ENCODE peak calls at places on chromosomes 3 and 15, in eight cellular contexts. W, N, U, C, M, Y, B and F are unnamed samples.

GRCh38 chr3:51691021-51691420 is 15.8 kb upstream of the GRM2 start:
- DNase-seq in W (no peak), N (no peak), U (no peak), C (no peak), M (no peak), Y (no peak), B (no peak), F (no peak)

GRCh38 chr3:34207826-34208225 is 409.4 kb downstream of the PDCD6IP start:
- DNase-seq in W (no peak), N (no peak), U (no peak), C (no peak), M (no peak), Y (no peak), B (no peak), F (no peak)

GRCh38 chr3:170869645-170870593 is at the start of gene RPL22L1:
- DNase-seq in W (peak), N (peak), U (peak), C (peak), M (peak), Y (peak), B (no peak), F (no peak)

GRCh38 chr3:181851063-181851462 is 139.3 kb downstream of the SOX2 start:
- DNase-seq in W (no peak), N (no peak), U (no peak), C (no peak), M (no peak), Y (no peak), B (no peak), F (no peak)

GRCh38 chr3:172289583-172289982 is 158.7 kb downstream of the GHSR start:
- DNase-seq in W (no peak), N (no peak), U (no peak), C (no peak), M (peak), Y (no peak), B (no peak), F (no peak)

GRCh38 chr3:156617781-156618180 is 56.6 kb upstream of the TIPARP start:
- DNase-seq in W (no peak), N (no peak), U (no peak), C (no peak), M (no peak), Y (no peak), B (no peak), F (no peak)

GRCh38 chr15:51576911-51577500 is 45.6 kb downstream of the DMXL2 start:
- DNase-seq in W (no peak), N (no peak), U (peak), C (no peak), M (no peak), Y (no peak), B (no peak), F (no peak)

GRCh38 chr3:32972482-32973146 is 21.2 kb downstream of the CCR4 start:
- DNase-seq in W (no peak), N (no peak), U (no peak), C (no peak), M (no peak), Y (no peak), B (no peak), F (no peak)

GRCh38 chr3:162166543-162166942 is 669.9 kb downstream of the OTOL1 start:
- DNase-seq in W (no peak), N (no peak), U (peak), C (no peak), M (no peak), Y (no peak), B (no peak), F (no peak)

GRCh38 chr15:73004462-73004861 is 47.8 kb upstream of the NEO1 start:
- DNase-seq in W (no peak), N (no peak), U (no peak), C (no peak), M (no peak), Y (no peak), B (no peak), F (no peak)

GRCh38 chr3:159795050-159795449 is 193.6 kb upstream of the IL12A start:
- DNase-seq in W (no peak), N (no peak), U (no peak), C (no peak), M (no peak), Y (no peak), B (no peak), F (no peak)

GRCh38 chr3:28575100-28575747 is 226.6 kb upstream of the AZI2 start:
- DNase-seq in W (peak), N (no peak), U (no peak), C (peak), M (peak), Y (no peak), B (peak), F (no peak)

GRCh38 chr3:52197842-52198625 is at the start of gene ALAS1:
- DNase-seq in W (peak), N (peak), U (peak), C (peak), M (peak), Y (peak), B (peak), F (peak)

GRCh38 chr3:127697531-127698240 is 24.9 kb downstream of the ABTB1 start:
- DNase-seq in W (peak), N (no peak), U (peak), C (peak), M (peak), Y (peak), B (peak), F (peak)

GRCh38 chr3:69739204-69740102 is at the start of gene MITF:
- DNase-seq in W (peak), N (no peak), U (peak), C (peak), M (peak), Y (peak), B (no peak), F (peak)

GRCh38 chr3:192514754-192515660 is 212.3 kb downstream of the FGF12 start:
- DNase-seq in W (peak), N (no peak), U (no peak), C (peak), M (no peak), Y (peak), B (peak), F (peak)

GRCh38 chr3:135148431-135148830 is 353.4 kb downstream of the EPHB1 start:
- DNase-seq in W (no peak), N (no peak), U (no peak), C (no peak), M (peak), Y (no peak), B (no peak), F (no peak)

GRCh38 chr3:13853256-13853977 is 26.5 kb downstream of the WNT7A start:
- DNase-seq in W (no peak), N (no peak), U (no peak), C (peak), M (no peak), Y (no peak), B (no peak), F (no peak)

GRCh38 chr3:62665627-62666433 is 209.4 kb downstream of the CADPS start:
- DNase-seq in W (peak), N (no peak), U (peak), C (peak), M (peak), Y (peak), B (peak), F (no peak)

GRCh38 chr15:57529748-57530147 is 62.0 kb upstream of the MYZAP start:
- DNase-seq in W (no peak), N (no peak), U (no peak), C (no peak), M (no peak), Y (no peak), B (no peak), F (no peak)

GRCh38 chr3:169660709-169661566 is 2.6 kb downstream of the MECOM start:
- DNase-seq in W (peak), N (no peak), U (peak), C (peak), M (no peak), Y (no peak), B (no peak), F (no peak)

GRCh38 chr3:79461129-79461792 is 306.5 kb downstream of the ROBO1 start:
- DNase-seq in W (no peak), N (no peak), U (no peak), C (no peak), M (no peak), Y (no peak), B (no peak), F (no peak)

GRCh38 chr3:141401584-141402475 is 33.5 kb downstream of the ZBTB38 start:
- DNase-seq in W (peak), N (peak), U (no peak), C (peak), M (peak), Y (peak), B (no peak), F (no peak)

GRCh38 chr3:15602146-15602536 is 596 bp downstream of the BTD start:
- DNase-seq in W (no peak), N (no peak), U (no peak), C (no peak), M (no peak), Y (no peak), B (no peak), F (no peak)

GRCh38 chr3:89622063-89622700 is 514.8 kb downstream of the EPHA3 start:
- DNase-seq in W (no peak), N (no peak), U (no peak), C (no peak), M (no peak), Y (no peak), B (no peak), F (no peak)

GRCh38 chr3:102483556-102483955 is 48.7 kb downstream of the ZPLD1 start:
- DNase-seq in W (no peak), N (no peak), U (no peak), C (no peak), M (no peak), Y (no peak), B (no peak), F (no peak)

GRCh38 chr15:81264072-81264857 is 59.7 kb downstream of the STARD5 start:
- DNase-seq in W (no peak), N (no peak), U (no peak), C (no peak), M (no peak), Y (no peak), B (no peak), F (no peak)

GRCh38 chr15:101781927-101782326 is 21.4 kb upstream of the OR4F6 start:
- DNase-seq in W (no peak), N (no peak), U (no peak), C (no peak), M (no peak), Y (no peak), B (no peak), F (no peak)

GRCh38 chr15:94028121-94028520 is 203.2 kb upstream of the MCTP2 start:
- DNase-seq in W (no peak), N (no peak), U (no peak), C (no peak), M (no peak), Y (no peak), B (no peak), F (no peak)

GRCh38 chr3:61627768-61628185 is 66.4 kb downstream of the PTPRG start:
- DNase-seq in W (no peak), N (no peak), U (peak), C (no peak), M (no peak), Y (peak), B (no peak), F (no peak)

GRCh38 chr3:141796436-141797166 is 33.4 kb downstream of the GRK7 start:
- DNase-seq in W (peak), N (no peak), U (no peak), C (no peak), M (no peak), Y (peak), B (no peak), F (no peak)

GRCh38 chr3:73485877-73486311 is 138.8 kb downstream of the PDZRN3 start:
- DNase-seq in W (no peak), N (no peak), U (no peak), C (no peak), M (no peak), Y (no peak), B (no peak), F (no peak)